ENCODE peak calls at places on chromosome 3, in ten cellular contexts. H is HTR-8/SVneo; U is glutamatergic neuron; K is NCI-H2081; I is CD8-positive, alpha-beta T cell; J is T-cell; E is SHP77; C is GM23248; G is activated CD8-positive, alpha-beta memory T cell treated with anti-CD3 and anti-CD28 coated beads, Interleukin-2, amount 50 U/mL, for 48 hours; N is stimulated activated CD4-positive, alpha-beta T cell treated with anti-CD3 and anti-CD28 coated beads, Interleukin-12 subunit alpha, Interleukin-12 subunit beta, amount 100 ng/mL, for 48 hours. B is an unnamed sample.

GRCh38 chr3:9914559-9915251 is 2.2 kb upstream of the IL17RC start:
- DNase-seq in I (no peak), J (no peak), E (peak), K (no peak), U (no peak), H (no peak), N (no peak), C (no peak), G (no peak), B (peak)

GRCh38 chr3:174417568-174417967 is 441.6 kb upstream of the NAALADL2 start:
- DNase-seq in N (no peak), I (no peak), C (no peak), E (no peak), H (no peak), K (no peak), U (no peak), J (no peak), G (no peak), B (no peak)

GRCh38 chr3:39468108-39468436 is 592 bp downstream of the MOBP start:
- DNase-seq in G (no peak), H (no peak), N (no peak), J (no peak), K (no peak), I (no peak), E (no peak), C (no peak), U (no peak), B (no peak)

GRCh38 chr3:124282751-124283643 is 291.1 kb upstream of the ROPN1 start:
- DNase-seq in J (no peak), K (no peak), N (no peak), U (no peak), I (no peak), H (no peak), C (peak), G (no peak), E (no peak), B (peak)

GRCh38 chr3:72692959-72693518 is 155.2 kb downstream of the SHQ1 start:
- DNase-seq in K (no peak), J (no peak), U (no peak), E (no peak), G (no peak), C (no peak), I (no peak), H (no peak), N (no peak), B (no peak)

GRCh38 chr3:136925425-136926190 is 32.2 kb upstream of the IL20RB start:
- DNase-seq in N (no peak), K (no peak), E (no peak), G (no peak), U (no peak), H (no peak), I (no peak), C (peak), J (no peak), B (no peak)

GRCh38 chr3:145864336-145864735 is 296.6 kb downstream of the PLOD2 start:
- DNase-seq in C (no peak), H (no peak), U (no peak), K (no peak), I (no peak), E (no peak), N (no peak), J (no peak), G (no peak), B (no peak)

GRCh38 chr3:98039322-98040024 is 4.4 kb upstream of the GABRR3 start:
- DNase-seq in G (peak), C (peak), J (peak), E (peak), H (peak), U (peak), I (peak), K (peak), N (peak), B (peak)

GRCh38 chr3:10547413-10547812 is 42.0 kb upstream of the ATP2B2 start:
- DNase-seq in E (no peak), I (no peak), K (no peak), J (no peak), U (no peak), H (no peak), C (no peak), G (peak), N (no peak), B (peak)

GRCh38 chr3:157447026-157447694 is 10.5 kb downstream of the PTX3 start:
- DNase-seq in U (no peak), K (no peak), J (no peak), E (no peak), I (no peak), C (peak), N (no peak), H (peak), G (no peak), B (no peak)

GRCh38 chr3:56309465-56309864 is 158.8 kb downstream of the ERC2 start:
- DNase-seq in G (no peak), H (no peak), N (no peak), U (no peak), K (peak), J (no peak), I (no peak), C (no peak), E (no peak), B (no peak)

GRCh38 chr3:171142985-171143384 is 116.5 kb upstream of the SLC2A2 start:
- DNase-seq in I (no peak), N (no peak), K (peak), U (no peak), E (peak), G (no peak), H (no peak), C (peak), J (no peak), B (no peak)

GRCh38 chr3:183781246-183781645 is 44.1 kb downstream of the MAP6D1 start:
- DNase-seq in E (no peak), U (no peak), J (no peak), G (no peak), N (no peak), C (no peak), H (no peak), K (no peak), I (no peak), B (no peak)

GRCh38 chr3:28207000-28207733 is 34.3 kb upstream of the CMC1 start:
- DNase-seq in I (no peak), G (no peak), J (no peak), U (no peak), C (no peak), K (no peak), N (no peak), E (no peak), H (no peak), B (no peak)

GRCh38 chr3:120147072-120147871 is 53.0 kb upstream of the GSK3B start:
- DNase-seq in J (peak), I (peak), G (no peak), N (no peak), U (no peak), K (peak), H (no peak), C (no peak), E (peak), B (no peak)

GRCh38 chr3:55487376-55488241 is 503 bp upstream of the WNT5A start:
- DNase-seq in G (peak), H (no peak), N (no peak), K (no peak), E (no peak), J (no peak), U (peak), C (peak), I (no peak), B (no peak)

GRCh38 chr3:56753206-56753605 is 48.5 kb downstream of the ARHGEF3 start:
- DNase-seq in U (no peak), N (peak), K (no peak), J (no peak), C (peak), H (no peak), I (peak), G (no peak), E (no peak), B (no peak)

GRCh38 chr3:18438586-18438985 is 13.4 kb upstream of the SATB1 start:
- DNase-seq in N (peak), I (peak), C (no peak), E (no peak), G (peak), J (peak), K (peak), U (no peak), H (no peak), B (no peak)

GRCh38 chr3:113124256-113124830 is 87.0 kb upstream of the BOC start:
- DNase-seq in K (no peak), U (no peak), I (no peak), C (no peak), N (no peak), H (no peak), J (no peak), E (no peak), G (no peak), B (no peak)

GRCh38 chr3:154334973-154335420 is 10.7 kb upstream of the DHX36 start:
- DNase-seq in I (no peak), J (no peak), G (no peak), U (no peak), K (peak), C (peak), N (no peak), H (peak), E (peak), B (no peak)

GRCh38 chr3:194384156-194384555 is 14.6 kb upstream of the LRRC15 start:
- DNase-seq in C (no peak), U (no peak), H (no peak), K (no peak), I (no peak), E (no peak), G (no peak), J (no peak), N (no peak), B (no peak)

GRCh38 chr3:144229237-144229830 is 257.7 kb downstream of the DIPK2A start:
- DNase-seq in E (no peak), J (no peak), G (no peak), C (no peak), N (no peak), H (no peak), U (no peak), K (no peak), I (no peak), B (no peak)

GRCh38 chr3:194294199-194294887 is 56.8 kb downstream of the CPN2 start:
- DNase-seq in N (no peak), J (no peak), E (no peak), G (no peak), C (no peak), H (no peak), U (peak), I (no peak), K (no peak), B (no peak)

GRCh38 chr3:156211583-156211982 is 91.2 kb downstream of the KCNAB1 start:
- DNase-seq in H (peak), I (no peak), K (no peak), J (no peak), N (no peak), G (no peak), E (no peak), U (no peak), C (peak), B (no peak)

GRCh38 chr3:46027736-46028397 is 584 bp upstream of the XCR1 start:
- DNase-seq in N (no peak), K (no peak), G (no peak), U (no peak), J (no peak), C (no peak), E (no peak), H (no peak), I (no peak), B (no peak)

GRCh38 chr3:165056510-165056909 is 21.8 kb downstream of the SI start:
- DNase-seq in U (no peak), I (no peak), J (no peak), G (no peak), N (no peak), K (no peak), C (no peak), H (no peak), E (no peak), B (no peak)

GRCh38 chr3:32757618-32758374 is 60.0 kb upstream of the TRIM71 start:
- DNase-seq in G (no peak), U (no peak), E (no peak), H (no peak), N (no peak), I (no peak), J (no peak), C (no peak), K (no peak), B (no peak)

GRCh38 chr3:98680723-98681122 is 82.4 kb upstream of the ST3GAL6 start:
- DNase-seq in N (no peak), K (no peak), G (no peak), C (peak), J (no peak), H (no peak), U (no peak), E (no peak), I (no peak), B (no peak)

GRCh38 chr3:47961815-47962606 is 54.2 kb downstream of the MAP4 start:
- DNase-seq in C (peak), G (no peak), E (no peak), J (peak), K (no peak), H (no peak), I (peak), U (no peak), N (no peak), B (no peak)

GRCh38 chr3:185896565-185896964 is 41.2 kb downstream of the TRA2B start:
- DNase-seq in I (no peak), E (no peak), H (no peak), N (no peak), G (no peak), U (no peak), C (no peak), K (no peak), J (no peak), B (no peak)

GRCh38 chr3:72158639-72159005 is 373.7 kb upstream of the PROK2 start:
- DNase-seq in K (no peak), J (no peak), U (no peak), G (no peak), I (no peak), H (no peak), C (no peak), N (no peak), E (peak), B (no peak)

GRCh38 chr3:148075829-148076716 is 621.6 kb upstream of the AGTR1 start:
- DNase-seq in G (no peak), E (peak), K (peak), J (no peak), I (no peak), C (peak), N (no peak), U (no peak), H (peak), B (no peak)

GRCh38 chr3:105938101-105938500 is 69.3 kb upstream of the CBLB start:
- DNase-seq in E (no peak), G (no peak), C (peak), I (no peak), J (no peak), H (no peak), U (peak), N (no peak), K (no peak), B (no peak)

GRCh38 chr3:23106641-23107040 is 96.5 kb upstream of the UBE2E2 start:
- DNase-seq in G (no peak), J (no peak), I (no peak), K (no peak), H (no peak), U (no peak), N (no peak), C (no peak), E (no peak), B (no peak)

B was measured in coronary artery.